ENCODE peak calls at places on chromosomes 2 and 18, in five cellular contexts. G is K562, L is HCT116, E is SK-N-SH, T is GM12878. K is an unnamed sample.

GRCh38 chr2:119109823-119110222 is 48.7 kb downstream of the C1QL2 start:
- DNase-seq in G (no peak), E (no peak), L (no peak), T (no peak), K (no peak)

GRCh38 chr2:44957656-44958327 is 16.3 kb downstream of the SIX3 start:
- DNase-seq in T (no peak), G (no peak), E (no peak), L (no peak), K (no peak)

GRCh38 chr2:174554514-174555119 is 43.0 kb downstream of the WIPF1 start:
- DNase-seq in T (no peak), E (no peak), L (no peak), G (no peak), K (no peak)

GRCh38 chr2:76642122-76642521 is 880.1 kb downstream of the LRRTM4 start:
- DNase-seq in E (no peak), G (no peak), L (no peak), T (no peak), K (no peak)

GRCh38 chr2:193845604-193846003 is 1650.9 kb upstream of the TMEFF2 start:
- DNase-seq in G (no peak), E (no peak), T (no peak), L (no peak), K (no peak)

GRCh38 chr2:13522917-13523821 is 806.4 kb downstream of the TRIB2 start:
- DNase-seq in E (no peak), T (peak), G (no peak), L (no peak), K (no peak)

GRCh38 chr2:23419171-23420090 is 34.5 kb downstream of the KLHL29 start:
- DNase-seq in E (no peak), T (no peak), L (no peak), G (no peak), K (no peak)

GRCh38 chr2:61291851-61292575 is 130.0 kb downstream of the C2orf74 start:
- DNase-seq in L (no peak), E (no peak), T (no peak), G (no peak), K (no peak)

GRCh38 chr18:55500316-55501086 is 87.5 kb downstream of the TCF4 start:
- DNase-seq in T (no peak), G (no peak), E (no peak), L (no peak), K (no peak)

GRCh38 chr2:218964041-218964771 is 4.7 kb downstream of the CDK5R2 start:
- DNase-seq in T (no peak), E (peak), L (no peak), G (peak), K (no peak)

GRCh38 chr2:126932529-126932928 is 33.8 kb downstream of the TEX51 start:
- DNase-seq in E (no peak), G (no peak), L (no peak), T (no peak), K (no peak)

GRCh38 chr18:38545071-38545470 is 979.5 kb upstream of the CELF4 start:
- DNase-seq in T (no peak), E (no peak), L (no peak), G (no peak), K (peak)

GRCh38 chr2:227817940-227818568 is 4.4 kb downstream of the CCL20 start:
- DNase-seq in T (peak), L (peak), E (peak), G (no peak), K (peak)

GRCh38 chr2:206164261-206164862 is 4.7 kb downstream of the EEF1B2 start:
- DNase-seq in T (no peak), E (peak), G (no peak), L (no peak), K (peak)

GRCh38 chr2:149330127-149331022 is at the start of gene LYPD6:
- DNase-seq in L (peak), G (no peak), E (peak), T (no peak), K (peak)

GRCh38 chr2:17171446-17172049 is 346.7 kb downstream of the RAD51AP2 start:
- DNase-seq in L (peak), G (no peak), E (peak), T (no peak), K (peak)

GRCh38 chr2:45637440-45637839 is 14.0 kb upstream of the PRKCE start:
- DNase-seq in T (peak), L (no peak), G (no peak), E (no peak), K (no peak)

GRCh38 chr2:41962912-41963652 is 84.7 kb upstream of the PKDCC start:
- DNase-seq in L (no peak), G (no peak), E (no peak), T (no peak), K (no peak)

GRCh38 chr2:104025296-104025695 is 828.6 kb upstream of the POU3F3 start:
- DNase-seq in E (no peak), G (no peak), L (no peak), T (no peak), K (no peak)

GRCh38 chr2:23386422-23387220 is 1.6 kb downstream of the KLHL29 start:
- DNase-seq in E (peak), G (no peak), L (no peak), T (no peak), K (no peak)

GRCh38 chr2:173354073-173354600 is 535 bp upstream of the CDCA7 start:
- DNase-seq in E (peak), T (no peak), G (no peak), L (no peak), K (peak)

GRCh38 chr2:204967199-204967995 is 422.1 kb downstream of the PARD3B start:
- DNase-seq in E (peak), G (no peak), T (no peak), L (no peak), K (no peak)

GRCh38 chr18:61609131-61609530 is 275.9 kb downstream of the CDH20 start:
- DNase-seq in G (no peak), L (no peak), T (no peak), E (no peak), K (no peak)

GRCh38 chr2:202406445-202406967 is 30.4 kb downstream of the BMPR2 start:
- DNase-seq in E (no peak), T (no peak), L (no peak), G (no peak), K (no peak)

DNA sequence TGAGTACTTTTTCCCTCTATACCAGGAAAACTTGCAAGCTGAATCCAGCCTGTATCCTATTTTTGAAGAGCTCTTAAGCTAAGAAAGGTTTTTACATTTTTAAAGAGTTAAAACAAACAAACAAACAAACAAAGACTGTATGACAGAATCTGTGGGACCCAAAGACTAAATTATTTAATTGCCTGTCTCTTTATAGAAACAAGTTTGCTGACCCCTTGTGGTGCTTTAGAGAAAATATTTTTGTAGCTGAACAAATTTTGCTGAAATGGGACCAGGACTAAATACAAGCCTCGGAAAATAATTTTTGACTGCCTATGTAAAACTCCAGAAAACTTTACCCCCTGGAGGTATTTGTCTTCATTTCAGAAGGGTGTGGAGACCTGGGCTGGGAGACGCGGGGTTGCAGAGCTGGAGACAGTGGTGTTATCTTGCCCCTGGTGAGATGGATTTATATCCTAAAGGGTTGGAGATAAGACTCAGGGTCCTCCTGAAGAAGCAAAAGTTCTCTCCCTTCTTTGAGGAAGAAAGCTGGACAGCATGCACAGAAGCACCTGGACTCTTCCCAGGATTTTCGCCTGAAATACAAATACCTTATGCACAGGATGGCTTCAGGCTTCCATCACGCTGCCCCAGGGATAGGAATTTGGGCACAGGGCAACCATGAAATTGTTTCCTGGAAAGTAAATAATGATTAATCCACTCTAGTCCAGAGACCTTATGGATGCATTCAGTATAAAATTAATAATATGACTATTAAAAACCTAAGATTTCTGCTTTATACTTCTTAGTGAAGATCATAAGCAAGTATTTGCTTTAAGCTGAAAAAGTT is 54.3 kb downstream of the TMX3 start:
- DNase-seq in L (peak), G (peak), E (peak), T (no peak), K (peak)
- TF ChIP-seq ZBTB33 in L (no peak), G (no peak), E (no peak), T (no peak), K (no peak)

DNA sequence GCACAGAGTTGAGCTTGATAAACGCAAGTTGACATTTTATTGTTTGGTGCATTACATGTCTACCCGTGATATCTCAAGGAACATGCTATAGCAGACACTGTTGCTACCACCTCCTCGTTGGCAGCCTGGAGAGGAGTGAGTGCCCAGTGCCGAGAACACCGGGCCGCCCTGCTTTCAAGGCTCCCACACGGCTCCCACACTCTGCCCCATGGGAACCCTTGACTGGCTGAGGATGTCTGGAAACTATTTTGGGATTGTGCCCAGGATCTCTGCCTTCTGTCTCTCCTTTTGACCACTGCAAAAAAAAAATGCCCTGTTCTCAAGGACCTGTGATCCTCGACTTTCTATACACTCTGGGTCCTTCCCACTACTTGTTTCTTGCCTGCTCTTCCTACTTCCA is 21.1 kb downstream of the TET3 start:
- DNase-seq in G (no peak), T (no peak), L (no peak), E (no peak), K (no peak)
- TF ChIP-seq ZBTB33 in G (no peak), T (no peak), L (no peak), E (no peak), K (no peak)

DNA sequence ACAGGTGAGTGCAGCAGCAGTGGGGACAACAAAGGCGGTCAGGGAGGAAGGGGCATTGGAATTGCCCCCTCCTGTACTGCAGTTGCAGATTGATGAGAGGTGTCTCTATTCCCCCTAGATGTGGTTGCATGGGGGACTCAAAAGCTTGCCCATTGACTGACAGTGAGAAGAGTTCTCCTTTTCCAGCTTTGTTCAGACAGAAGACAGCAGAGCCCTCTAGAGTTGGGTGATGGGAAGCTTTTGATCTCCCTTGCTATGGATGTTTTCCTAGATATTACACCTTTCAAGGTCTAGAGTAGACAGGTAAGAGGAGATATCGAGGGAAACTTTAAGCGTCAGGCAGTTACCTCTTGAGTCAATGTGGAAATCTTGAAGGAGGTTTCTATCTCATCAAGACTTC is 2.9 kb downstream of the PROKR1 start:
- DNase-seq in E (no peak), T (no peak), L (peak), G (no peak), K (peak)
- TF ChIP-seq ZBTB33 in E (no peak), T (no peak), L (no peak), G (no peak), K (no peak)

GRCh38 chr2:185202416-185202815 is 536.2 kb upstream of the FSIP2 start:
- DNase-seq in G (no peak), T (no peak), E (no peak), L (no peak), K (no peak)

GRCh38 chr2:185202928-185203327 is 535.7 kb upstream of the FSIP2 start:
- DNase-seq in L (no peak), G (no peak), E (no peak), T (no peak), K (no peak)

GRCh38 chr2:185208261-185208660 is 530.3 kb upstream of the FSIP2 start:
- DNase-seq in L (peak), T (no peak), E (peak), G (no peak), K (peak)
- TF ChIP-seq ZBTB33 in L (no peak), T (no peak), E (no peak), G (no peak), K (no peak)

DNA sequence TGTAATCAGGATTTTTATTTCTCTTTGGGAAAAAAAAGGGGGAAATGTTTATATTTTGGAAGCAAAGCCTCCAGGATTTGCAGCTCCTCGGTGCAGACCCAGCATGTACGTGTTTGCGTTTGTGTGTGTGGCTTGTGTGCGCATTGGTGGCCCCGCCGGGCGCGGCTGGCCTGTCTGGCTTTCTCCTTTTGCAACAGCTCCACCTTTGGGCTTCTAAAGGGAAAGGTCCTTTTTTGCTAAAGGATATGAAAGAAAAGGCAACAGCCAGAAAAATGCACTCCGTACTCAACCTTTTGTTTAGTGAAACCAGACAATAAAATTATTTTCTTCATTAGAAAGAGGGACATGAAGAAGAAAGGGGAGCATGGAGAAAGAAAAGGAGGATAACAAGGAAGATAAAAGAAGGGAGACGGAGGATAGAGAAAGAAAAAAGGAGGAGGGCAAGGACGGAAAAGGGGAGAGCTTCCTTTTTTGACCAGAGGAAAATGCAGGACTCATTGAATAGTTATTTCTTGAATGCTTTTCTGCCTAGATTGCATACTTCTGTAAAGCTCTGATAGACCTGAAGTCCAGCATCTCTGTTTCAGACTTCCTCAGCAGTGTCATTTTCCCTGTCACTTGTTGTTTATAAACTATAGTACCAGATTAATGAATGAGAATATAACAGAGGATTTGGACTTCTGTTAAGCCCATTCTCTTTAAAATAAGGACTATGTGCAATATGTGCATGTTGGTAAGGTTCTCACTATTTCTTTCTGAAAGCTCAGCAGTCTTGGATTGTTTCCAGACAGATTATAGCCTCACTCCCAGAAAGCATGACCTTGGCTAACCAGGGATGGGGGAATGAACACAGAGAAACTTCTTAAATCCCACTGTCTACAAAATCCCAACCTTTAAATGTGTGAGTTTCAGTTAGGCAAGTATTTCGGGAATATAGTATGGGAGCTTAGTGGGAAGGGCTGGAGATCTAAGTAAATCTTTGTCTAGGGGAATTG is 563.1 kb upstream of the PIK3C3 start:
- DNase-seq in E (peak), L (no peak), G (peak), T (no peak), K (peak)
- TF ChIP-seq ZBTB33 in E (no peak), L (no peak), G (no peak), T (no peak), K (no peak)

GRCh38 chr18:9429662-9429993 is 45.7 kb upstream of the RALBP1 start:
- DNase-seq in L (no peak), T (no peak), E (no peak), G (no peak), K (no peak)

GRCh38 chr18:9428862-9429661 is 46.3 kb upstream of the RALBP1 start:
- DNase-seq in G (no peak), L (no peak), E (no peak), T (no peak), K (no peak)

GRCh38 chr18:9431296-9431695 is 44.0 kb upstream of the RALBP1 start:
- DNase-seq in G (no peak), T (no peak), E (no peak), L (no peak), K (no peak)

GRCh38 chr18:9426753-9427152 is 48.6 kb upstream of the RALBP1 start:
- DNase-seq in T (no peak), G (no peak), E (no peak), L (no peak), K (no peak)

GRCh38 chr18:9428301-9428706 is 47.0 kb upstream of the RALBP1 start:
- DNase-seq in G (no peak), L (no peak), T (no peak), E (peak), K (no peak)
- TF ChIP-seq ZBTB33 in G (no peak), L (no peak), T (no peak), E (no peak), K (no peak)

K was measured in HepG2.